ENCODE peak calls at places on chromosome 16, in five cellular contexts. O is heart right ventricle, R is prostate gland, E is ovary, L is fibroblast of lung. M is an unnamed sample.

GRCh38 chr16:85245307-85246172 is 133.3 kb upstream of the CIBAR2 start:
- DNase-seq in L (peak), O (peak), E (peak), R (peak), M (no peak)

GRCh38 chr16:53545433-53545832 is 42.4 kb upstream of the AKTIP start:
- DNase-seq in L (no peak), O (no peak), R (no peak), E (no peak), M (no peak)

GRCh38 chr16:80369559-80369958 is 171.2 kb upstream of the DYNLRB2 start:
- DNase-seq in L (peak), O (no peak), R (peak), E (peak), M (no peak)

GRCh38 chr16:67917140-67917851 is 14.4 kb downstream of the CTRL start:
- DNase-seq in R (no peak), L (no peak), E (no peak), O (peak), M (no peak)

GRCh38 chr16:1333149-1333812 is at the start of gene BAIAP3:
- DNase-seq in E (no peak), L (no peak), R (peak), O (peak), M (no peak)

GRCh38 chr16:77624085-77624484 is 98.2 kb upstream of the NUDT7 start:
- DNase-seq in L (no peak), E (no peak), O (no peak), R (no peak), M (no peak)

GRCh38 chr16:28067604-28068382 is 4.3 kb upstream of the GSG1L start:
- DNase-seq in R (no peak), L (peak), E (no peak), O (no peak), M (no peak)

GRCh38 chr16:64983983-64984382 is 137.9 kb downstream of the CDH11 start:
- DNase-seq in R (no peak), O (peak), E (peak), L (peak), M (no peak)

GRCh38 chr16:10466861-10467260 is 81.0 kb downstream of the ATF7IP2 start:
- DNase-seq in O (no peak), E (no peak), R (no peak), L (no peak), M (no peak)

GRCh38 chr16:51755039-51755501 is 604.0 kb upstream of the SALL1 start:
- DNase-seq in O (no peak), E (no peak), L (no peak), R (no peak), M (no peak)

GRCh38 chr16:23827245-23827543 is 8.6 kb upstream of the PRKCB start:
- DNase-seq in L (no peak), E (no peak), O (no peak), R (no peak), M (no peak)
- H3K27ac ChIP-seq in L (no peak), E (no peak), O (no peak), R (no peak), M (no peak)

DNA sequence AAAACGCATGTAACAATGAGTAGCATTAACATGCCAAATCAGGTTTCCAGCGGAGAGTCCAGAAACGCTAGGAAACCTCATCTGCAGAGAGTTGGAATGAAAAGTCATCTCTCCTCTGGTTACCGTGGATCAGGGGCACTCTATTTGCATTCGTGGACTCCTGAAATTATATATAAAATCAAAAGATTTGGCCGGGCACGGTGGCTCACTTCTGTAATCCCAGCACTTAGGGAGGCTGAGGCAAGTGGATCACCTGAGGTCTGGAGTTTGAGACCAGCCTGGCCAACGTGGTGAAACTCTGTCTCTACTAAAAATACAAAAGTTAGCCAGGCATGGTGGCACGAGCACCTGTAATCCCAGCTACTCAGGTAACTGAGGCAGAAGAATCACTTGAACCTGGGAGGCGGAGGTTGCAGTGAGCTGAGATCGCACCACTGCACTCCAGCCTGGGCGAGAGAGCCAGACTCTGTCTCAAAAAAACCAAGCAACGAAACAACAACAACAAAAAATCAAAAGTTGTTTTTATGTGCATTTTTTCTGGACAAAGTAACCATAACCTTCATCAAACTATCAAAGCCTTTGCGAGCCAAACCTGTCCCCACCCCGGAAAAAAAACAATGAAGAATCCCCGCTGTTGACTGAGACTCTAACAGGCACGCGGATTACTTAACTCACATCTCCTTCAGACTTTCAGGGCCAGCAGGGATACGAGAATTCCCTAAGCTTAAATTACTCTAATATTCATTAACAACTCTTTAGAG is 79.7 kb upstream of the CREBBP start:
- DNase-seq in E (no peak), R (no peak), L (no peak), O (no peak), M (no peak)
- TF ChIP-seq CTCF in E (no peak), R (no peak), L (no peak), O (no peak), M (no peak)

GRCh38 chr16:74774223-74775139 is at the start of gene FA2H:
- DNase-seq in R (peak), E (peak), L (peak), O (peak), M (no peak)
- H3K27ac ChIP-seq in R (peak), E (no peak), L (no peak), O (no peak), M (peak)

GRCh38 chr16:29315916-29316517 is 90.5 kb downstream of the NPIPB11 start:
- DNase-seq in L (no peak), O (no peak), E (no peak), R (no peak), M (no peak)
- TF ChIP-seq CTCF in L (no peak), O (peak), E (no peak), R (no peak), M (no peak)

DNA sequence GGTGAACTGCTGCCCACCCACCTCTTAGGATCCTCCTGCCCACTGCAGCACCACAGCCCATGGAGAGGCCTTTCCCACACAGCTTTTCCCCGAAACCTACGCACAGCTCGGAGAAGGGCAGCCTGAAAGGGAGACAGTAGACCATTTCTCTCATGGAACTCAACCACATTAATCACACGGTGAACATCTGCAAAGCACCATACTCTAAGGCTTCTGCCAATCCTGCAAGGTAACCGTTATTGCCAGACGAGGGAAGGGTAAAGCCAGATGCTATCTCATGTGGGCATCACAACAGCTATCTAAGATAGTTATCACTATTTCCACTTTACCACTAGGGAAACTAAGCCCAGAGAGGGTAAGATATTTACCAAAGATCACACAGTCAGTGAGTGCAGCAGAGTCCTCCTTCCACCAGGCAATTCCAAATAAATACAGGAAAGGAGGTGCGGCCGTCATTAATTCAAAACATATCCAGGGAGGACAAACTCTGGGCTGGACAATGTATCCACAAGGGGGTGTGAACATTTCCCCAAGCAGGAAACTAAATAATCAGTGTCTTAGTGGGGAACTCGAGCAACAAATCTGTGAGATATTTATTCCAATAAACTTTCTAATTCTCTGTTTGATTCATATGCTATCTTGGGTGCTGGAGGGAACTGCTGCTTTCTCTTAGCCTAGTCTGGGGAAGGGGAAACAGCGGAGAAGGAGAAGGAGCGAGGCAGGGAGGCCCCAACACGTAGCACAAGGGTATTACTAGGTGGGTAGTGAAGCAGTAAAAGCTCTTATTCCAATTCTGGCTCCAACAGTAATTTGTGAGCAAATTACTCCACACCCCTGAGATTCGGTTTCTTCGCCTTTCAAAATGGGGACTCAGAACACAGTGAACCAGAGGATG is 723 bp downstream of the TMEM186 start:
- DNase-seq in L (no peak), O (no peak), R (no peak), E (no peak), M (no peak)
- H3K27ac ChIP-seq in L (peak), O (peak), R (peak), E (no peak), M (peak)

GRCh38 chr16:2361129-2361528 is 20.6 kb upstream of the ABCA3 start:
- DNase-seq in R (no peak), O (no peak), E (no peak), L (no peak), M (no peak)
- TF ChIP-seq CTCF in R (no peak), O (no peak), E (no peak), L (no peak), M (no peak)

GRCh38 chr16:31043898-31044481 is 10.6 kb downstream of the STX4 start:
- DNase-seq in E (no peak), O (no peak), R (no peak), L (no peak), M (no peak)

GRCh38 chr16:31042866-31043265 is 9.5 kb downstream of the STX4 start:
- DNase-seq in E (no peak), R (no peak), O (no peak), L (no peak), M (no peak)

GRCh38 chr16:31043352-31043751 is 10.0 kb downstream of the STX4 start:
- DNase-seq in L (peak), O (no peak), R (no peak), E (no peak), M (no peak)

GRCh38 chr16:31033709-31034492 is 543 bp downstream of the STX4 start:
- DNase-seq in E (peak), R (peak), O (peak), L (peak), M (peak)

GRCh38 chr16:31038993-31039392 is 5.6 kb downstream of the STX4 start:
- DNase-seq in R (no peak), E (no peak), O (no peak), L (no peak), M (no peak)
- H3K27ac ChIP-seq in R (no peak), E (no peak), O (no peak), L (no peak), M (no peak)

DNA sequence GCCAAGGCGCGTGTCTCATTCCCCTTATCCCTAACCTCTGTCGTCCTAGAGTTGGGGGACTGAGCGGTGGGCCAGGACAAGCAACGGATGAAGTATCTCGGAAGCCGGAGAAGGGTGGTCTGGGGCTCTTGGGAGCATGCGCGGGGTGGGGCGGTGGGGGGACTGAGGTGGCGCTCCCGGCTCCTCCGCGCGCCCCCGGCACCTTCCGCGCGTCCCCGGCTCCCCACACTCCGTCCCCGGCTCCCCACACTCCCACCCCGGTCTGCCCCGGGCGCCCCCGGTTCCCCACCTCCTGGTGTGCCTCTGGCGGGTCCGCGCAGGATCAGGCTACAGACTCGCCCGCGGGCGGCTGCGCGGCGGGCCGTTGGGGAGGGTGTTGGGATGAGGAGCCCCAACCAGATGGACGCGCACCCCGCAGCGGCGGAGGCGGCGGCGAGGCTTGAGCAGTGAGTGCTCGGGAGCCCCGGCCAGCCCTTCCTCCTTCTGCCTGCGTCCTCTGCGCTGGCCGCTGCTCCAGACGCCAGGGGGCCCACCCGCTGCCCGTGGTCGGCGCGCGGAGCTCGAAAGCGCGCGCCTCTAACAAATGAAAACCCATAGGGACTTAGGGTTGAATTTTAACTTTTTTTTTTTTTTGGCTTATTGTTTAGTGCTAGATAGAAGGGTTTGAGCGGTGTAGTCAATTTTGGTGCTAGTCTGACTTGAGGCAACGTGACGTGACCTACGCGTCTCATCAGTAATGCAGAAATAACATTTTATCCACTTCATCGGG is 5.6 kb upstream of the CRYM start:
- DNase-seq in E (peak), R (peak), O (peak), L (peak), M (no peak)
- TF ChIP-seq CTCF in E (no peak), R (no peak), O (peak), L (peak), M (peak)

M was measured in esophagus squamous epithelium.